ENCODE peak calls at places on chromosome 6, in nine cellular contexts. One of them, this sample, is unnamed.

GRCh38 chr6:25138024-25138696 is 141.0 kb upstream of the CARMIL1 start:
- DNase-seq in GM13976: peak; percentile 65
- DNase-seq in heart left ventricle: peak; percentile 63
- DNase-seq in NB4: peak; percentile 83
- DNase-seq in fibroblast of pulmonary artery: peak; percentile 87
- DNase-seq in thoracic aorta: peak; percentile 10
- DNase-seq in lower leg skin: peak; percentile 86
- DNase-seq in HFF-Myc: peak; percentile 71
- DNase-seq in astrocyte of the spinal cord: peak; percentile 50
- DNase-seq in this sample: no peak

GRCh38 chr6:24403501-24403824 is 727 bp downstream of the MRS2 start:
- DNase-seq in GM13976: no peak
- DNase-seq in heart left ventricle: no peak
- DNase-seq in NB4: no peak
- DNase-seq in fibroblast of pulmonary artery: no peak
- DNase-seq in thoracic aorta: no peak
- DNase-seq in lower leg skin: no peak
- DNase-seq in HFF-Myc: no peak
- DNase-seq in astrocyte of the spinal cord: peak; percentile 27
- DNase-seq in this sample: no peak

GRCh38 chr6:36095497-36096391 is 34.6 kb upstream of the MAPK13 start:
- DNase-seq in GM13976: no peak
- DNase-seq in heart left ventricle: no peak
- DNase-seq in NB4: no peak
- DNase-seq in fibroblast of pulmonary artery: no peak
- DNase-seq in thoracic aorta: no peak
- DNase-seq in lower leg skin: no peak
- DNase-seq in HFF-Myc: no peak
- DNase-seq in astrocyte of the spinal cord: no peak
- DNase-seq in this sample: no peak

GRCh38 chr6:144619983-144620382 is 334.8 kb downstream of the UTRN start:
- DNase-seq in GM13976: no peak
- DNase-seq in heart left ventricle: no peak
- DNase-seq in NB4: no peak
- DNase-seq in fibroblast of pulmonary artery: no peak
- DNase-seq in thoracic aorta: no peak
- DNase-seq in lower leg skin: no peak
- DNase-seq in HFF-Myc: no peak
- DNase-seq in astrocyte of the spinal cord: no peak
- DNase-seq in this sample: no peak

GRCh38 chr6:91132461-91132860 is 545.6 kb upstream of the MAP3K7 start:
- DNase-seq in GM13976: no peak
- DNase-seq in heart left ventricle: no peak
- DNase-seq in NB4: peak; percentile 2
- DNase-seq in fibroblast of pulmonary artery: peak; percentile 4
- DNase-seq in thoracic aorta: no peak
- DNase-seq in lower leg skin: no peak
- DNase-seq in HFF-Myc: no peak
- DNase-seq in astrocyte of the spinal cord: peak; percentile 26
- DNase-seq in this sample: no peak

GRCh38 chr6:131682427-131682826 is 18.8 kb downstream of the OR2A4 start:
- DNase-seq in GM13976: no peak
- DNase-seq in heart left ventricle: no peak
- DNase-seq in NB4: no peak
- DNase-seq in fibroblast of pulmonary artery: no peak
- DNase-seq in thoracic aorta: no peak
- DNase-seq in lower leg skin: no peak
- DNase-seq in HFF-Myc: no peak
- DNase-seq in astrocyte of the spinal cord: peak; percentile 14
- DNase-seq in this sample: no peak

GRCh38 chr6:149043476-149044130 is 273.9 kb upstream of the TAB2 start:
- DNase-seq in GM13976: no peak
- DNase-seq in heart left ventricle: no peak
- DNase-seq in NB4: peak; percentile 55
- DNase-seq in fibroblast of pulmonary artery: no peak
- DNase-seq in thoracic aorta: no peak
- DNase-seq in lower leg skin: no peak
- DNase-seq in HFF-Myc: no peak
- DNase-seq in astrocyte of the spinal cord: no peak
- DNase-seq in this sample: no peak

GRCh38 chr6:139381216-139381615 is 6.8 kb upstream of the CITED2 start:
- DNase-seq in GM13976: no peak
- DNase-seq in heart left ventricle: no peak
- DNase-seq in NB4: no peak
- DNase-seq in fibroblast of pulmonary artery: no peak
- DNase-seq in thoracic aorta: no peak
- DNase-seq in lower leg skin: no peak
- DNase-seq in HFF-Myc: no peak
- DNase-seq in astrocyte of the spinal cord: no peak
- DNase-seq in this sample: no peak

GRCh38 chr6:87944541-87944954 is 103.1 kb upstream of the SPACA1 start:
- DNase-seq in GM13976: peak; percentile 21
- DNase-seq in heart left ventricle: peak; percentile 79
- DNase-seq in NB4: peak; percentile 14
- DNase-seq in fibroblast of pulmonary artery: peak; percentile 41
- DNase-seq in thoracic aorta: peak; percentile 76
- DNase-seq in lower leg skin: no peak
- DNase-seq in HFF-Myc: no peak
- DNase-seq in astrocyte of the spinal cord: peak; percentile 36
- DNase-seq in this sample: no peak

GRCh38 chr6:157481865-157482249 is 100.9 kb downstream of the ZDHHC14 start:
- DNase-seq in GM13976: no peak
- DNase-seq in heart left ventricle: no peak
- DNase-seq in NB4: no peak
- DNase-seq in fibroblast of pulmonary artery: no peak
- DNase-seq in thoracic aorta: no peak
- DNase-seq in lower leg skin: no peak
- DNase-seq in HFF-Myc: no peak
- DNase-seq in astrocyte of the spinal cord: no peak
- DNase-seq in this sample: no peak

GRCh38 chr6:128520436-128521301 is at the start of gene PTPRK:
- DNase-seq in GM13976: peak; percentile 79
- DNase-seq in heart left ventricle: peak; percentile 96
- DNase-seq in NB4: peak; percentile 42
- DNase-seq in fibroblast of pulmonary artery: peak; percentile 93
- DNase-seq in thoracic aorta: peak; percentile 52
- DNase-seq in lower leg skin: peak; percentile 98
- DNase-seq in HFF-Myc: no peak
- DNase-seq in astrocyte of the spinal cord: peak; percentile 96
- DNase-seq in this sample: peak; percentile 92

GRCh38 chr6:128521302-128521632 is 868 bp upstream of the PTPRK start:
- DNase-seq in GM13976: no peak
- DNase-seq in heart left ventricle: no peak
- DNase-seq in NB4: no peak
- DNase-seq in fibroblast of pulmonary artery: peak; percentile 61
- DNase-seq in thoracic aorta: no peak
- DNase-seq in lower leg skin: no peak
- DNase-seq in HFF-Myc: no peak
- DNase-seq in astrocyte of the spinal cord: no peak
- DNase-seq in this sample: no peak

GRCh38 chr6:128518531-128519131 is 1.8 kb downstream of the PTPRK start:
- DNase-seq in GM13976: no peak
- DNase-seq in heart left ventricle: no peak
- DNase-seq in NB4: no peak
- DNase-seq in fibroblast of pulmonary artery: no peak
- DNase-seq in thoracic aorta: no peak
- DNase-seq in lower leg skin: no peak
- DNase-seq in HFF-Myc: no peak
- DNase-seq in astrocyte of the spinal cord: no peak
- DNase-seq in this sample: no peak

GRCh38 chr6:128519931-128520435 is 416 bp downstream of the PTPRK start:
- DNase-seq in GM13976: peak; percentile 41
- DNase-seq in heart left ventricle: no peak
- DNase-seq in NB4: no peak
- DNase-seq in fibroblast of pulmonary artery: peak; percentile 70
- DNase-seq in thoracic aorta: peak; percentile 4
- DNase-seq in lower leg skin: peak; percentile 92
- DNase-seq in HFF-Myc: no peak
- DNase-seq in astrocyte of the spinal cord: no peak
- DNase-seq in this sample: peak; percentile 52

GRCh38 chr6:128519132-128519930 is 1.1 kb downstream of the PTPRK start:
- DNase-seq in GM13976: peak; percentile 20
- DNase-seq in heart left ventricle: peak; percentile 60
- DNase-seq in NB4: no peak
- DNase-seq in fibroblast of pulmonary artery: peak; percentile 56
- DNase-seq in thoracic aorta: no peak
- DNase-seq in lower leg skin: peak; percentile 88
- DNase-seq in HFF-Myc: no peak
- DNase-seq in astrocyte of the spinal cord: peak; percentile 67
- DNase-seq in this sample: peak; percentile 28
- TF ChIP-seq CTCF in GM13976: no peak
- TF ChIP-seq CTCF in heart left ventricle: no peak
- TF ChIP-seq CTCF in NB4: no peak
- TF ChIP-seq CTCF in fibroblast of pulmonary artery: peak; percentile 25
- TF ChIP-seq CTCF in thoracic aorta: peak; percentile 27
- TF ChIP-seq CTCF in lower leg skin: no peak
- TF ChIP-seq CTCF in HFF-Myc: peak; percentile 8
- TF ChIP-seq CTCF in astrocyte of the spinal cord: peak; percentile 27
- TF ChIP-seq CTCF in this sample: peak; percentile 35

GRCh38 chr6:164105705-164106104 is 691.2 kb downstream of the QKI start:
- DNase-seq in GM13976: no peak
- DNase-seq in heart left ventricle: no peak
- DNase-seq in NB4: no peak
- DNase-seq in fibroblast of pulmonary artery: no peak
- DNase-seq in thoracic aorta: no peak
- DNase-seq in lower leg skin: no peak
- DNase-seq in HFF-Myc: no peak
- DNase-seq in astrocyte of the spinal cord: no peak
- DNase-seq in this sample: no peak

GRCh38 chr6:164107297-164107995 is 692.9 kb downstream of the QKI start:
- DNase-seq in GM13976: no peak
- DNase-seq in heart left ventricle: peak; percentile 66
- DNase-seq in NB4: no peak
- DNase-seq in fibroblast of pulmonary artery: peak; percentile 38
- DNase-seq in thoracic aorta: no peak
- DNase-seq in lower leg skin: no peak
- DNase-seq in HFF-Myc: no peak
- DNase-seq in astrocyte of the spinal cord: peak; percentile 66
- DNase-seq in this sample: no peak

GRCh38 chr6:164104432-164104831 is 689.9 kb downstream of the QKI start:
- DNase-seq in GM13976: no peak
- DNase-seq in heart left ventricle: no peak
- DNase-seq in NB4: no peak
- DNase-seq in fibroblast of pulmonary artery: no peak
- DNase-seq in thoracic aorta: no peak
- DNase-seq in lower leg skin: no peak
- DNase-seq in HFF-Myc: no peak
- DNase-seq in astrocyte of the spinal cord: no peak
- DNase-seq in this sample: no peak

GRCh38 chr6:164108092-164108491 is 693.6 kb downstream of the QKI start:
- DNase-seq in GM13976: no peak
- DNase-seq in heart left ventricle: no peak
- DNase-seq in NB4: no peak
- DNase-seq in fibroblast of pulmonary artery: no peak
- DNase-seq in thoracic aorta: no peak
- DNase-seq in lower leg skin: no peak
- DNase-seq in HFF-Myc: no peak
- DNase-seq in astrocyte of the spinal cord: no peak
- DNase-seq in this sample: no peak

DNA sequence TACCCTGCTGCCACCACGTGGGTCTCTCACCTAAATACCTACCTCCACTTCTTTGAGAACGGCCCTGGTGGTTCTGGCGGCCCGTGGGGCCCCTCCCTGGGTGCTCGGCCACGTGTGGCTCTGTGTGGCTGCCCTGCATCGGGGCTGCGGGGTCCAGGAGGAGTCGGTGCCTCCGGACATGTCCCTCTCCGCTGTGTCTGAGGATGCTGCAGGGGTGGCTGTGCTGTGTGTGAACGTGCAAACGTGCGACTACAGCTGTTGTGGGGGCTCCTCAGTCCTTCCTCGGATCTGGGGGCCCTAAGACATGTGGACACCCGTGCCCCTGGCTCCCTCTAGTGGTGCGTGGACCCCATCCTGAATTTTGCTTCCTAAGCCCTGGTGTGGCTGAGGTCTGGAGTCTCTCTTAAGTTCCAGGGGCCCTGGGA is 691.8 kb downstream of the QKI start:
- DNase-seq in GM13976: peak; percentile 58
- DNase-seq in heart left ventricle: peak; percentile 86
- DNase-seq in NB4: peak; percentile 43
- DNase-seq in fibroblast of pulmonary artery: peak; percentile 47
- DNase-seq in thoracic aorta: no peak
- DNase-seq in lower leg skin: no peak
- DNase-seq in HFF-Myc: no peak
- DNase-seq in astrocyte of the spinal cord: peak; percentile 48
- DNase-seq in this sample: no peak
- TF ChIP-seq CTCF in GM13976: no peak
- TF ChIP-seq CTCF in heart left ventricle: peak; percentile 63
- TF ChIP-seq CTCF in NB4: peak; percentile 31
- TF ChIP-seq CTCF in fibroblast of pulmonary artery: peak; percentile 57
- TF ChIP-seq CTCF in thoracic aorta: no peak
- TF ChIP-seq CTCF in lower leg skin: no peak
- TF ChIP-seq CTCF in HFF-Myc: no peak
- TF ChIP-seq CTCF in astrocyte of the spinal cord: peak; percentile 74
- TF ChIP-seq CTCF in this sample: peak; percentile 54

GRCh38 chr6:140993515-140993914 is 1139.2 kb upstream of the GJE1 start:
- DNase-seq in GM13976: no peak
- DNase-seq in heart left ventricle: no peak
- DNase-seq in NB4: no peak
- DNase-seq in fibroblast of pulmonary artery: no peak
- DNase-seq in thoracic aorta: no peak
- DNase-seq in lower leg skin: no peak
- DNase-seq in HFF-Myc: no peak
- DNase-seq in astrocyte of the spinal cord: no peak
- DNase-seq in this sample: no peak
- TF ChIP-seq CTCF in GM13976: no peak
- TF ChIP-seq CTCF in heart left ventricle: no peak
- TF ChIP-seq CTCF in NB4: no peak
- TF ChIP-seq CTCF in fibroblast of pulmonary artery: no peak
- TF ChIP-seq CTCF in thoracic aorta: no peak
- TF ChIP-seq CTCF in lower leg skin: no peak
- TF ChIP-seq CTCF in HFF-Myc: no peak
- TF ChIP-seq CTCF in astrocyte of the spinal cord: no peak
- TF ChIP-seq CTCF in this sample: no peak

GRCh38 chr6:124866040-124866439 is 96.2 kb upstream of the RNF217 start:
- DNase-seq in GM13976: no peak
- DNase-seq in heart left ventricle: no peak
- DNase-seq in NB4: no peak
- DNase-seq in fibroblast of pulmonary artery: no peak
- DNase-seq in thoracic aorta: no peak
- DNase-seq in lower leg skin: no peak
- DNase-seq in HFF-Myc: no peak
- DNase-seq in astrocyte of the spinal cord: no peak
- DNase-seq in this sample: no peak

GRCh38 chr6:124869412-124869811 is 92.8 kb upstream of the RNF217 start:
- DNase-seq in GM13976: no peak
- DNase-seq in heart left ventricle: no peak
- DNase-seq in NB4: no peak
- DNase-seq in fibroblast of pulmonary artery: peak; percentile 34
- DNase-seq in thoracic aorta: no peak
- DNase-seq in lower leg skin: no peak
- DNase-seq in HFF-Myc: no peak
- DNase-seq in astrocyte of the spinal cord: no peak
- DNase-seq in this sample: no peak

GRCh38 chr6:124870611-124871201 is 91.5 kb upstream of the RNF217 start:
- DNase-seq in GM13976: no peak
- DNase-seq in heart left ventricle: no peak
- DNase-seq in NB4: peak; percentile 11
- DNase-seq in fibroblast of pulmonary artery: peak; percentile 75
- DNase-seq in thoracic aorta: no peak
- DNase-seq in lower leg skin: no peak
- DNase-seq in HFF-Myc: peak; percentile 15
- DNase-seq in astrocyte of the spinal cord: peak; percentile 57
- DNase-seq in this sample: no peak

GRCh38 chr6:124867126-124867525 is 95.1 kb upstream of the RNF217 start:
- DNase-seq in GM13976: no peak
- DNase-seq in heart left ventricle: no peak
- DNase-seq in NB4: no peak
- DNase-seq in fibroblast of pulmonary artery: no peak
- DNase-seq in thoracic aorta: no peak
- DNase-seq in lower leg skin: no peak
- DNase-seq in HFF-Myc: no peak
- DNase-seq in astrocyte of the spinal cord: no peak
- DNase-seq in this sample: no peak

GRCh38 chr6:124868476-124868875 is 93.8 kb upstream of the RNF217 start:
- DNase-seq in GM13976: no peak
- DNase-seq in heart left ventricle: no peak
- DNase-seq in NB4: no peak
- DNase-seq in fibroblast of pulmonary artery: no peak
- DNase-seq in thoracic aorta: no peak
- DNase-seq in lower leg skin: no peak
- DNase-seq in HFF-Myc: no peak
- DNase-seq in astrocyte of the spinal cord: no peak
- DNase-seq in this sample: no peak
- TF ChIP-seq CTCF in GM13976: no peak
- TF ChIP-seq CTCF in heart left ventricle: no peak
- TF ChIP-seq CTCF in NB4: no peak
- TF ChIP-seq CTCF in fibroblast of pulmonary artery: no peak
- TF ChIP-seq CTCF in thoracic aorta: no peak
- TF ChIP-seq CTCF in lower leg skin: no peak
- TF ChIP-seq CTCF in HFF-Myc: no peak
- TF ChIP-seq CTCF in astrocyte of the spinal cord: no peak
- TF ChIP-seq CTCF in this sample: no peak